ENCODE peak calls at places on chromosome 21, in ten cellular contexts. C is natural killer cell, V is upper lobe of right lung, X is GM12865, T is AG10803, B is H1, M is body of pancreas, P is fibroblast of mammary gland, G is spleen, J is cardiac muscle cell. Z is an unnamed sample.

GRCh38 chr21:46562472-46562871 is 42.4 kb downstream of the S100B start:
- DNase-seq in C (no peak), V (no peak), X (no peak), T (no peak), B (no peak), M (no peak), P (no peak), G (no peak), J (no peak), Z (no peak)

GRCh38 chr21:45285266-45285931 is 2.3 kb downstream of the POFUT2 start:
- DNase-seq in C (no peak), V (peak), X (no peak), T (no peak), B (no peak), M (no peak), P (no peak), G (peak), J (no peak), Z (peak)

GRCh38 chr21:31580866-31581276 is 78.6 kb upstream of the SOD1 start:
- DNase-seq in C (peak), V (peak), X (peak), T (peak), B (peak), M (peak), P (peak), G (no peak), J (peak), Z (peak)

GRCh38 chr21:45306832-45307571 is 19.3 kb upstream of the POFUT2 start:
- DNase-seq in C (no peak), V (peak), X (no peak), T (peak), B (no peak), M (peak), P (peak), G (peak), J (peak), Z (no peak)

GRCh38 chr21:27495836-27496235 is 528.9 kb upstream of the ADAMTS5 start:
- DNase-seq in C (no peak), V (no peak), X (no peak), T (no peak), B (no peak), M (no peak), P (no peak), G (no peak), J (no peak), Z (no peak)

GRCh38 chr21:39037807-39038405 is 145.3 kb downstream of the PSMG1 start:
- DNase-seq in C (no peak), V (no peak), X (no peak), T (no peak), B (peak), M (no peak), P (peak), G (no peak), J (no peak), Z (no peak)

GRCh38 chr21:45982758-45983731 is 1.5 kb downstream of the COL6A1 start:
- DNase-seq in C (no peak), V (peak), X (no peak), T (no peak), B (peak), M (peak), P (no peak), G (peak), J (no peak), Z (no peak)

GRCh38 chr21:31892686-31893085 is 19.9 kb downstream of the HUNK start:
- DNase-seq in C (no peak), V (no peak), X (no peak), T (no peak), B (no peak), M (no peak), P (no peak), G (no peak), J (no peak), Z (no peak)

GRCh38 chr21:45280178-45280821 is 7.4 kb downstream of the POFUT2 start:
- DNase-seq in C (peak), V (peak), X (no peak), T (no peak), B (no peak), M (no peak), P (no peak), G (peak), J (no peak), Z (peak)

GRCh38 chr21:30044447-30045064 is 104.8 kb upstream of the GRIK1 start:
- DNase-seq in C (no peak), V (no peak), X (peak), T (peak), B (peak), M (no peak), P (peak), G (no peak), J (peak), Z (no peak)

GRCh38 chr21:38314534-38314933 is 57.7 kb downstream of the KCNJ15 start:
- DNase-seq in C (no peak), V (no peak), X (no peak), T (no peak), B (no peak), M (no peak), P (no peak), G (no peak), J (no peak), Z (no peak)

GRCh38 chr21:15415541-15416261 is 314.1 kb upstream of the USP25 start:
- DNase-seq in C (no peak), V (no peak), X (no peak), T (no peak), B (no peak), M (no peak), P (peak), G (no peak), J (peak), Z (no peak)

GRCh38 chr21:45640888-45641479 is 2.5 kb upstream of the PCBP3 start:
- DNase-seq in C (no peak), V (no peak), X (peak), T (peak), B (peak), M (no peak), P (peak), G (peak), J (peak), Z (no peak)

GRCh38 chr21:46097826-46098286 is at the start of gene COL6A2:
- DNase-seq in C (peak), V (peak), X (no peak), T (peak), B (peak), M (peak), P (peak), G (peak), J (peak), Z (peak)

GRCh38 chr21:36419996-36420395 is 34.8 kb downstream of the CHAF1B start:
- DNase-seq in C (peak), V (peak), X (peak), T (peak), B (peak), M (peak), P (peak), G (peak), J (peak), Z (peak)

GRCh38 chr21:46118305-46118870 is 20.5 kb downstream of the COL6A2 start:
- DNase-seq in C (peak), V (peak), X (no peak), T (no peak), B (peak), M (peak), P (peak), G (peak), J (no peak), Z (peak)

GRCh38 chr21:38787461-38788274 is 18.1 kb upstream of the ETS2 start:
- DNase-seq in C (no peak), V (no peak), X (peak), T (peak), B (no peak), M (peak), P (peak), G (no peak), J (no peak), Z (no peak)

GRCh38 chr21:45006536-45007079 is 66.8 kb downstream of the SLX9 start:
- DNase-seq in C (no peak), V (no peak), X (no peak), T (no peak), B (no peak), M (no peak), P (no peak), G (peak), J (no peak), Z (no peak)

GRCh38 chr21:37670883-37671282 is 245.4 kb downstream of the KCNJ6 start:
- DNase-seq in C (no peak), V (no peak), X (no peak), T (peak), B (no peak), M (no peak), P (peak), G (no peak), J (peak), Z (no peak)

GRCh38 chr21:21163904-21164303 is 165.7 kb downstream of the NCAM2 start:
- DNase-seq in C (peak), V (no peak), X (peak), T (peak), B (peak), M (peak), P (peak), G (no peak), J (peak), Z (no peak)

GRCh38 chr21:45852886-45853400 is 128.6 kb upstream of the COL6A1 start:
- DNase-seq in C (peak), V (no peak), X (no peak), T (no peak), B (no peak), M (no peak), P (no peak), G (peak), J (no peak), Z (peak)

GRCh38 chr21:17428980-17429379 is 83.9 kb upstream of the CXADR start:
- DNase-seq in C (no peak), V (no peak), X (no peak), T (no peak), B (no peak), M (no peak), P (no peak), G (no peak), J (no peak), Z (no peak)

GRCh38 chr21:29237110-29238051 is 61.3 kb upstream of the BACH1 start:
- DNase-seq in C (no peak), V (no peak), X (peak), T (peak), B (no peak), M (no peak), P (peak), G (no peak), J (peak), Z (no peak)

GRCh38 chr21:20272791-20273362 is 725.3 kb upstream of the NCAM2 start:
- DNase-seq in C (no peak), V (no peak), X (no peak), T (no peak), B (no peak), M (no peak), P (no peak), G (no peak), J (no peak), Z (no peak)

GRCh38 chr21:17539743-17540341 is 27.0 kb downstream of the CXADR start:
- DNase-seq in C (no peak), V (no peak), X (no peak), T (no peak), B (no peak), M (no peak), P (no peak), G (no peak), J (no peak), Z (no peak)

GRCh38 chr21:24188511-24188910 is 1418.8 kb downstream of the MRPL39 start:
- DNase-seq in C (no peak), V (no peak), X (no peak), T (no peak), B (no peak), M (no peak), P (peak), G (no peak), J (no peak), Z (no peak)

GRCh38 chr21:28308516-28308915 is 684.2 kb downstream of the LTN1 start:
- DNase-seq in C (no peak), V (no peak), X (no peak), T (no peak), B (no peak), M (no peak), P (peak), G (no peak), J (no peak), Z (no peak)

GRCh38 chr21:18155508-18156193 is 89.0 kb upstream of the CHODL start:
- DNase-seq in C (no peak), V (no peak), X (peak), T (no peak), B (no peak), M (no peak), P (no peak), G (no peak), J (peak), Z (no peak)

GRCh38 chr21:43938751-43939442 is 73.2 kb upstream of the TRAPPC10 start:
- DNase-seq in C (peak), V (peak), X (peak), T (peak), B (peak), M (peak), P (peak), G (peak), J (peak), Z (peak)

GRCh38 chr21:43940329-43940653 is 71.8 kb upstream of the TRAPPC10 start:
- DNase-seq in C (no peak), V (no peak), X (no peak), T (no peak), B (no peak), M (no peak), P (no peak), G (no peak), J (no peak), Z (no peak)

GRCh38 chr21:43940672-43941071 is 71.4 kb upstream of the TRAPPC10 start:
- DNase-seq in C (no peak), V (no peak), X (no peak), T (no peak), B (no peak), M (no peak), P (no peak), G (no peak), J (no peak), Z (no peak)

GRCh38 chr21:43937898-43938309 is 72.9 kb downstream of the AGPAT3 start:
- DNase-seq in C (no peak), V (no peak), X (peak), T (no peak), B (no peak), M (no peak), P (no peak), G (no peak), J (no peak), Z (no peak)

DNA sequence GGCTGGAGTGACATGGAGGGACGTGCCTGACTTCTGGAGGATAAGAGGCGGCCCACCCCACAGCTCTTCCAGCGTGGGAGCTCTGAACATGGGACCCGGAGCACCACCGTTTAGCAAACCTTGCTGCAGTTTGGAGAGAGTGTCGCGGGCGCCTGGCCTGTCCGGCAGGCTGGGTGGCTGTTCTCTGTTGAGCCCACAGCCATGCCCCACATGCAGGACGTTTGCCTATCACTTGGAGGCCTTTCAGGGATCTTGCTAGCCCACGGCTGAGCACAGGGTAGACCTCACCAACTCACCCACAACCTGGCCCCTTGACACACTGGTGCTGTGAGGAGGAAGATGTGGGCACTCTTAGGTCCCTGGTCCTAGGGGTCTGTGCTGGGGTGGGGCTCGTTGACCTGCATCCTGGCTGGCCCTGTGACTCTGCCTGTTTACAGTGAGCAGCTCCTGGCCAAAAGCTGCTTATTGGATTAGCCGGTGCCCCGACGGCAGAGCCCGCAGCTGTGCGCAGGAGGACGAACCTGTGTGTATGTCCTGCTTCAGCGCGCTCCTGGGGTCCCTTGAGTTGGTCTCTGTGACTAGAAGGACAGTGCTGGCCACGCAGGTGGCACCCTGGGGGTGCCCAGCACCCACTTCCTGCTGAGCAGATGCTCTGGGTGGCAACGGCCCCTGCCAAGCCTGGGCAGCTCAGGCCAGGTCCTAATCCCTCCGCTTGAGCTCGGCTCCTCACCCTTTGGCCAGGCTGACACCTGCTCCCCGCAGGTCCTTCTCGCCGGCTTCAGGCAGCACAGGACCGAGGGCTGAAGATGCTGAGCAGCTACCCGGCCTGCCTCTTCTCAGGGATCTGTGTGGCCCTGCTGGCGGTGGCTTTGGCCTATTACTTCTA is 72.4 kb upstream of the TRAPPC10 start:
- DNase-seq in C (no peak), V (no peak), X (no peak), T (no peak), B (peak), M (no peak), P (no peak), G (no peak), J (no peak), Z (peak)
- TF ChIP-seq CTCF in C (no peak), V (peak), X (no peak), T (no peak), B (no peak), M (no peak), P (no peak), G (no peak), J (no peak), Z (no peak)

DNA sequence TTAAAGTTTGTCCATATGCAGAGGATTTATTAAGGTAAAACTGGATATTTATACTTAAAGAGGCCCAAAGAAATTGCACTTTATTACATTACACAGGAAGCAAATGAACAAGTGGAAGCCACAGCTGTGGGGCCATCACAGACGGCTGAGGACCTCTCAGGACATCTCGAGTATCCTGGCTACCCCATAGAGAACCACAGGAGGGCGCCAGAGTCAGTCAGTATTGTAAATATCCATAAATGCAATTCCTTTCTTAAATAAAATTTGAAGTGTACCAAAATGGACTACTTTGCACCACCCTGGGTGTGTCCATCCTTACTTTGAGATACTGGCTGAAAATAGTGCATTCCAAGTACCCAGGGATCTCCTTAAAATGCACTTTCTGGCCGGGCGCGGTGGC is 257.2 kb downstream of the MRPL39 start:
- DNase-seq in C (no peak), V (no peak), X (peak), T (peak), B (peak), M (peak), P (peak), G (no peak), J (peak), Z (no peak)
- TF ChIP-seq CTCF in C (no peak), V (peak), X (peak), T (peak), B (peak), M (no peak), P (peak), G (no peak), J (peak), Z (peak)

DNA sequence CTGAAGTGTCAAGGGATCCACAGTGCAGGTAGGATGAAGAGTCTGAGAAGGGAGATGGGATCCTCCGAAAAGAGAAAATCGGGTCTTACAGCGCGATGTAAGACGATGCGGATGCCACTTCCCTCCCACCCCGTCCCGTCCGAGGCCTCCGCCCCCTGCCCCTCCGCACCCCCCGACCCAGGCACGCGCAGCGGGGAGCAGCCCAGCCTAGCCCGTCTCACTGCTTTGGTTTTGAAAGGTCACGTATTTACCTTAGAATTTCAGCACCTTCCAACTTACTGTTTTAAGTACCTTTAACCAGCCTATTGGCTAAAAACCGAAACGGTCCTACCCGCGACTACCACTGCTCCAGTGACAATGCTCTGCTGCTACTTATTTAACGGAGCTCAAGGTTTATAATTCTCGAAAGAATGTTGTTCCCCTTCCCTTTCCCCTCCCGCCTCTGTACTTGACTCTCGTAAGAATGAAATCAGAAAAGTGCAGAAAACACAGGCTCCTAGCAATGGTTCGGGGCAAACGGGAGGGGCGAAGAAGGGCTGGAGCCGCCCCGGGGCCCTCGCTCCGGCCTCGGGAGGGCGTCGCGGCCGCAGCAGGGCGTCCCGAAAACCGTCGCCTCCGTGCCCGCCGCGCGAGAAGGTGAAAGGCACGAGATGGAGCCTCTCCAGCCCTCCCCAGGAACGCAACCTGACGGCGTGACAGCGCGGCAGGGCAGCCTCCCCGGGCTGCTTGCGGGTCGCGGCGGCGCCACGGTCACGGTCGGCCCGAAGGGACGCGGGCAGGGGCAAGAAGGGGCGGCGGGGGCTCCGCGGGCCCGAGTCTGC is 706 bp downstream of the TMEM50B start:
- DNase-seq in C (no peak), V (peak), X (peak), T (peak), B (peak), M (peak), P (peak), G (peak), J (peak), Z (peak)
- TF ChIP-seq CTCF in C (no peak), V (peak), X (peak), T (peak), B (no peak), M (no peak), P (no peak), G (no peak), J (peak), Z (peak)

GRCh38 chr21:35332841-35333426 is 283.8 kb upstream of the RUNX1 start:
- DNase-seq in C (no peak), V (no peak), X (no peak), T (no peak), B (no peak), M (no peak), P (no peak), G (no peak), J (no peak), Z (no peak)
- TF ChIP-seq CTCF in C (no peak), V (no peak), X (no peak), T (no peak), B (no peak), M (no peak), P (no peak), G (no peak), J (no peak), Z (no peak)